ENCODE peak calls at places on chromosomes 6 and 20, in eight cellular contexts. P is brain microvascular endothelial cell, H is pancreas, X is AG09309, G is left lung, V is B cell, C is GM23338, T is GM20000. J is an unnamed sample.

GRCh38 chr6:53429401-53429800 is 80.7 kb upstream of the ELOVL5 start:
- DNase-seq in P (no peak), H (no peak), X (no peak), G (no peak), V (no peak), C (no peak), T (no peak), J (no peak)

GRCh38 chr20:50366270-50367103 is 143.7 kb upstream of the PTPN1 start:
- DNase-seq in P (peak; percentile 40), H (peak; percentile 81), X (peak; percentile 8), G (no peak), V (no peak), C (no peak), T (no peak), J (no peak)

GRCh38 chr6:136921521-136921935 is 573 bp upstream of the SLC35D3 start:
- DNase-seq in P (no peak), H (peak; percentile 10), X (no peak), G (peak; percentile 82), V (no peak), C (peak; percentile 49), T (no peak), J (no peak)

GRCh38 chr6:160069050-160069454 is 52.6 kb upstream of the SLC22A1 start:
- DNase-seq in P (no peak), H (no peak), X (no peak), G (no peak), V (peak; percentile 85), C (no peak), T (peak; percentile 37), J (no peak)

GRCh38 chr6:3612341-3613041 is 139.0 kb downstream of the PXDC1 start:
- DNase-seq in P (peak; percentile 84), H (no peak), X (peak; percentile 97), G (no peak), V (no peak), C (no peak), T (no peak), J (peak; percentile 92)

GRCh38 chr20:25567286-25567685 is 18.0 kb downstream of the NINL start:
- DNase-seq in P (no peak), H (no peak), X (no peak), G (no peak), V (no peak), C (no peak), T (no peak), J (no peak)

GRCh38 chr6:89745728-89746127 is 73.9 kb downstream of the MDN1 start:
- DNase-seq in P (no peak), H (no peak), X (no peak), G (no peak), V (no peak), C (no peak), T (no peak), J (no peak)

GRCh38 chr6:98539669-98540207 is 294.6 kb upstream of the POU3F2 start:
- DNase-seq in P (no peak), H (no peak), X (no peak), G (no peak), V (no peak), C (peak; percentile 34), T (peak; percentile 3), J (no peak)

GRCh38 chr20:10414982-10415650 is 18.9 kb downstream of the MKKS start:
- DNase-seq in P (peak; percentile 16), H (no peak), X (no peak), G (no peak), V (no peak), C (peak; percentile 68), T (no peak), J (peak; percentile 28)

GRCh38 chr6:35359744-35360348 is 17.5 kb downstream of the PPARD start:
- DNase-seq in P (peak; percentile 83), H (peak; percentile 59), X (peak; percentile 75), G (no peak), V (no peak), C (no peak), T (no peak), J (peak; percentile 47)

GRCh38 chr20:23782366-23782983 is 31.7 kb upstream of the CST1 start:
- DNase-seq in P (peak; percentile 39), H (no peak), X (no peak), G (no peak), V (no peak), C (peak; percentile 79), T (peak; percentile 12), J (no peak)

GRCh38 chr6:71412559-71412958 is 123.9 kb downstream of the OGFRL1 start:
- DNase-seq in P (no peak), H (no peak), X (no peak), G (peak; percentile 15), V (no peak), C (no peak), T (no peak), J (no peak)

GRCh38 chr20:47982574-47983360 is 197.5 kb upstream of the SULF2 start:
- DNase-seq in P (no peak), H (no peak), X (no peak), G (no peak), V (peak; percentile 42), C (no peak), T (peak; percentile 36), J (no peak)

GRCh38 chr6:75460636-75461035 is 33.0 kb downstream of the FILIP1 start:
- DNase-seq in P (no peak), H (no peak), X (peak; percentile 46), G (no peak), V (no peak), C (no peak), T (no peak), J (peak; percentile 43)

GRCh38 chr20:17854307-17854903 is 114.2 kb downstream of the SNX5 start:
- DNase-seq in P (peak; percentile 46), H (peak; percentile 60), X (no peak), G (no peak), V (no peak), C (peak; percentile 82), T (no peak), J (no peak)

GRCh38 chr20:24863356-24863755 is 85.7 kb upstream of the CST7 start:
- DNase-seq in P (peak; percentile 3), H (no peak), X (peak; percentile 51), G (no peak), V (no peak), C (no peak), T (no peak), J (peak; percentile 52)

GRCh38 chr20:5870462-5871021 is 79.8 kb downstream of the TRMT6 start:
- DNase-seq in P (no peak), H (no peak), X (no peak), G (no peak), V (no peak), C (peak; percentile 29), T (no peak), J (no peak)

GRCh38 chr6:92497281-92497680 is 922.1 kb downstream of the EPHA7 start:
- DNase-seq in P (no peak), H (no peak), X (no peak), G (no peak), V (no peak), C (no peak), T (no peak), J (no peak)

GRCh38 chr6:71250050-71250689 is 38.4 kb upstream of the OGFRL1 start:
- DNase-seq in P (peak; percentile 43), H (no peak), X (peak; percentile 66), G (no peak), V (no peak), C (peak; percentile 29), T (no peak), J (peak; percentile 73)

GRCh38 chr6:108127056-108127455 is 38.8 kb upstream of the NR2E1 start:
- DNase-seq in P (no peak), H (no peak), X (no peak), G (no peak), V (no peak), C (no peak), T (no peak), J (no peak)

DNA sequence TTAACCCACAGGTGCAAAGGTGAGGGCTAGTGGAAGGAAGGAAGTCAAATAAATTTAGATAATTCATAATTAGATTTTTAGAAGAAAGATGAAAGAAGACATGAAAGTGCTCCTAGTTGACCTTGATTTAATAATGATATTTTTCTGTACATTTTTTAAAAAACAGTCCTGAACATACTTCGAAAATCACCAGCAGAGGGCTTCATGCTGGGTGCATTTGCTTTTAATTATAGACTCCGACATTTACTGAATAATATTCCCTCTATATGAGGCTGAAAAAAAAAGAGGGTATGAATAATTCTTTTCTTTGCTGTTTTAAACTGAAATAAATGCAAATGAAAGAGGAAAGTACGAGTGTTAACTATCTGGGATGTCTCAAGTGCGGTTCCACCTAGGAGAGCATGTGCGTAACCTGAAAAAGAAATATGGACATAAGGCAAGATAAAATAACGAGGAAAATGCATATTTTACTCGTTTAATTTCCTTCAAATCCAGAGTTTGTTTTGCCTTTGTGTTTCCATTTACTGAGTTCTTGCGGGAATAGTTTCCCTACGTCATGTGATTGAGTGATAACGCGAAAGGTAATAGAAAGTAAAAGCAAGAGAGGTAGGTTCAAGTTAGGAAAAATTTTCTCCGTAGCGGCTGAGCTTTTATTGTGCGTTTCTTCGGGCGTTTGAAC is 3.1 kb upstream of the TFAP2B start:
- DNase-seq in P (peak; percentile 24), H (no peak), X (no peak), G (no peak), V (no peak), C (no peak), T (no peak), J (peak; percentile 15)
- TF ChIP-seq CTCF in P (peak; percentile 57), H (no peak), X (peak; percentile 46), G (no peak), V (no peak), C (no peak), T (peak; percentile 9), J (peak; percentile 50)

GRCh38 chr6:36940027-36940426 is 14.5 kb upstream of the PI16 start:
- DNase-seq in P (no peak), H (no peak), X (no peak), G (no peak), V (no peak), C (no peak), T (no peak), J (no peak)
- TF ChIP-seq CTCF in P (no peak), H (no peak), X (no peak), G (no peak), V (no peak), C (no peak), T (no peak), J (no peak)

DNA sequence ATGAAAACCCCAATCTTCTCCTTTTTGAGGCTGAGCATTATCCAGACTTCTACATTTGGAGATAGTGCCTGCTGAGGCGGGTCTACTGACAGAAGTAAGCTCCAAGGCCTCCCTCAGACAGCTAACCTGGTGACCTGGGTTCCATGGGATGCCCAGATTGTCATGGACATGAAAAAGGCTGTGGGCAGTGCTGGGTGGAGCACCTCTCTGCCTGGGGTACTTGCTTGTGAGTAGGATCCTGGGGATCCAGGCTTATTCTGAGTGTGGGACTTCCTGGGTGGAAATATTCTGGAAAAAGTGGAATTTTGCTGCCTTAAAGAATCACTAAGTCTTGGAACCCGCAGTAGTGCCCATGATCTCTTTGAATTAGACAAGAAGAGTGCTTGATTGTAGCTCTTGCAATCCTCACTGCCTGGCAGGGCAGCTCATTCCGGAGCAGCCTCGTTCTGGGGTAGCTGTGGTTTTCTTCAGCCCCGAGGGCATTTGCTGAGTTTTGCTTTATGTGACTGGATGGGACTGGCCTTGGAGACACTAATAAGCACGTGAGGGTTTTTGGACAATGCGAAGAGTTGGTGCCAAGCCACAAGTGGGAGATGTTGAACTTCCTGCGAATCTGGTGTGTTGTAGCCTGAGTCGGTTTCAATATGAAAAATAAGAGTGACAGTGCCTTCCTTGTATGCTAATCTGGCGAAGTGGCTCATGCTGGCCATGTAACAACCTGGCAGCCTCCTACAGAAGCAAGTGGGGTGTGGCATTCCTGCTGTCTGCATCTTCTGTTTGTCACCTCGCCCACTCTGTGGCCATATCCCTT is 28.2 kb downstream of the SNRNP48 start:
- DNase-seq in P (peak; percentile 34), H (no peak), X (peak; percentile 77), G (no peak), V (no peak), C (no peak), T (no peak), J (peak; percentile 89)
- TF ChIP-seq CTCF in P (peak; percentile 13), H (no peak), X (peak; percentile 10), G (no peak), V (no peak), C (no peak), T (no peak), J (peak; percentile 26)

GRCh38 chr6:138406443-138406842 is 2.4 kb downstream of the HEBP2 start:
- DNase-seq in P (no peak), H (no peak), X (no peak), G (no peak), V (no peak), C (no peak), T (no peak), J (no peak)
- TF ChIP-seq CTCF in P (no peak), H (no peak), X (no peak), G (no peak), V (no peak), C (no peak), T (no peak), J (peak; percentile 17)